ENCODE peak calls at places on chromosomes 3 and 15, in four cellular contexts. U is activated CD8-positive, alpha-beta T cell treated with anti-CD3 and anti-CD28 coated beads for 36 hours; K is nephron progenitor cell; P is GM20000. O is an unnamed sample.

GRCh38 chr15:83919319-83919830 is 265.5 kb downstream of the ADAMTSL3 start:
- DNase-seq in U (peak; percentile 79), K (no peak), P (peak; percentile 61), O (no peak)

GRCh38 chr15:73366766-73367623 is 1.8 kb downstream of the HCN4 start:
- DNase-seq in U (no peak), K (no peak), P (no peak), O (no peak)

GRCh38 chr15:98120561-98120960 is 160.1 kb downstream of the ARRDC4 start:
- DNase-seq in U (no peak), K (no peak), P (no peak), O (no peak)

GRCh38 chr15:83215306-83215705 is 7.7 kb upstream of the HDGFL3 start:
- DNase-seq in U (no peak), K (no peak), P (no peak), O (no peak)

GRCh38 chr3:132180337-132180791 is 136.8 kb upstream of the ACP3 start:
- DNase-seq in U (no peak), K (peak; percentile 19), P (peak; percentile 30), O (no peak)

GRCh38 chr3:73542127-73542526 is 82.6 kb downstream of the PDZRN3 start:
- DNase-seq in U (no peak), K (no peak), P (no peak), O (no peak)

GRCh38 chr3:170605490-170605889 is 19.6 kb upstream of the SLC7A14 start:
- DNase-seq in U (no peak), K (no peak), P (no peak), O (no peak)

GRCh38 chr15:73927476-73928240 is 1.4 kb downstream of the LOXL1 start:
- DNase-seq in U (peak; percentile 84), K (peak; percentile 78), P (peak; percentile 80), O (no peak)

GRCh38 chr15:68231102-68231818 is 1.7 kb upstream of the CLN6 start:
- DNase-seq in U (no peak), K (no peak), P (no peak), O (no peak)

DNA sequence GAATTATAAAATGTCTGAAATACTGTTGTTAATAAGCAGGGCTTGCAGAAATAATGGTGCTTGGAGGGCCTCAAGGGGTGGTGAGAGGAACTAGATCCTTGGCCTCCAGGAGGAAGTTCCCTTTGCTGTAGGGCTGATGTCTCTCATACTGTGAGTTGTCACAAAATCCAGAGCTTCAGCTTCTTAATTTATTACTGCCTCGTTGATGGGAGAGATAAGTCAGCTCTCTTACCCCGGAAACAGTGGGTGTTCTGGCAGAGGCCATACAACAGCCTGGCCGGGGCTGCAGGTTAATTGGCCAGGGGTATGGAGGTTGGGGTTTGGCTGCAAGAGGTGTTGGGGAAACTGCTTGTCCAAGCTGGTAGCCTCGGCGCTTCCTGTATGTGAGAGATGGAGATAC is 15.5 kb downstream of the MAPKAPK3 start:
- DNase-seq in U (peak; percentile 53), K (no peak), P (no peak), O (no peak)
- TF ChIP-seq CTCF in U (no peak), K (no peak), P (no peak), O (no peak)

GRCh38 chr3:53269888-53270880 is 14.4 kb upstream of the TKT start:
- DNase-seq in U (peak; percentile 16), K (peak; percentile 35), P (no peak), O (peak; percentile 56)
- TF ChIP-seq CTCF in U (no peak), K (no peak), P (no peak), O (no peak)

DNA sequence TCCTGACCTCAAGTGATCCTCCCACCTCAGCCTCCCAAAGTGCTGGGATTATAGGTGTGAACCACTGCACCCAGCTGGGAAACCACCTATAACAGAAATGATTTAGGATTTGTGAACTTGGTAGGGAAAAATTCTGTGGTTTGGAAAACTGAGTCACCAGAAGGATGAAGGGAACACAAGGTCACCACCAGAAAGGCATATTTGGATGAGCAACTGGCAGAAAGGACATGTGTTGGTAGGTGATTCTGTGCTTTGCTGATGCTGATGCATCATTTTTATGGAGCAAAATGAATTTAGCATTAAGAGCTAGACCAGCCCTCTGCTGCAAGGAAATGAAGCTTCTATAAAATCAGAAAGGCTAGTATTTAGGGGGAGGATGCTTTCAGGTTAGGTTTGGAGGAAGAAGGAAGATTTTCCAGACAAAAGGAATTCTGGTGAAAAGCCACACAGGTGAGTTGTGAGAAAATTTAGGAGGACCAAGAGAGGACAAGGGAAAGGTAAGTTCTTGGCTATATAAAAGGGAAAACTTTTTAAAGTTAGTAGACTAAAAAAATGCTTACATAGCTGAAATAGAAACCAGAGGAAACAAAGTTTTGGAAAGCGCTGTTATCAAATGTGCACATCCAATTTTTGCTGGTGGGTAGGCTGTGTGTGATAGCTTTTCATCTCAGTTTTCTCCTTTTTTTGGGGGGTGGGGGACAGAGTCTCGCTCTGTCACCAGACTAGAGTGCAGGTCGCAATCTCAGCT is 3.6 kb downstream of the PXK start:
- DNase-seq in U (no peak), K (no peak), P (no peak), O (no peak)
- TF ChIP-seq CTCF in U (no peak), K (no peak), P (no peak), O (no peak)

DNA sequence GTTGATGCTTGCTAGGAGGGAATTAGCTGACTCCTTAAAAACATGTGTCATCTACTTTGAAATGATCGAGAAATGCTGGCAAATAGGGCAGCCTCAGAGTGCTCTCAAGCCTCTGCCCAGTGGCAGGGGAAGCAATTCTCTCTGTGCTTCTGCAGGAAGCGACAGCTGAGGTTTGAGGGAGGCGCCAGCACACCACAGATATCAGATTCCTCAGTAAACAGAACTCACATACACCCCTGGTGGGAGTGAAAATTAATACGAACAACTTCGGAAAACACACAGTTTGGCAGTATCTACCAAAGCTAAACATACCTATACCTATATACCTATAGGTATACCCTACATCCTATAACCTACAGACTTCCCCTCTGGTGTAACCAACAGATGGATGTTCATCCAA is 61.3 kb downstream of the NSMCE3 start:
- DNase-seq in U (no peak), K (peak; percentile 36), P (no peak), O (no peak)
- TF ChIP-seq CTCF in U (no peak), K (peak; percentile 20), P (no peak), O (no peak)

GRCh38 chr15:26095710-26096330 is 232.7 kb upstream of the ATP10A start:
- DNase-seq in U (no peak), K (peak; percentile 29), P (no peak), O (no peak)
- TF ChIP-seq CTCF in U (no peak), K (peak; percentile 39), P (no peak), O (peak; percentile 42)

GRCh38 chr3:120182613-120183524 is 88.6 kb upstream of the GSK3B start:
- DNase-seq in U (peak; percentile 29), K (no peak), P (peak; percentile 36), O (no peak)
- TF ChIP-seq CTCF in U (peak; percentile 26), K (no peak), P (no peak), O (no peak)

GRCh38 chr15:71109130-71109529 is 6.1 kb upstream of the THSD4 start:
- DNase-seq in U (no peak), K (no peak), P (no peak), O (no peak)
- TF ChIP-seq CTCF in U (no peak), K (no peak), P (no peak), O (no peak)